ENCODE peak calls at places on chromosomes 7 and 10, in four cellular contexts. C is A549, S is H1, J is K562. O is an unnamed sample.

GRCh38 chr10:74078037-74078436 is 72.6 kb downstream of the AP3M1 start:
- DNase-seq in C (no peak), S (no peak), J (no peak), O (no peak)

GRCh38 chr7:132424277-132424676 is 152.0 kb downstream of the PLXNA4 start:
- DNase-seq in C (no peak), S (no peak), J (no peak), O (no peak)

GRCh38 chr10:43452356-43452914 is 15.5 kb downstream of the ZNF487 start:
- DNase-seq in C (no peak), S (no peak), J (no peak), O (no peak)

GRCh38 chr10:44960098-44960480 is 487 bp downstream of the RASSF4 start:
- DNase-seq in C (no peak), S (no peak), J (no peak), O (no peak)

GRCh38 chr10:112446055-112446854 is 459 bp downstream of the ZDHHC6 start:
- DNase-seq in C (peak), S (no peak), J (peak), O (no peak)

GRCh38 chr7:134845461-134845860 is 66.0 kb downstream of the CALD1 start:
- DNase-seq in C (peak), S (no peak), J (peak), O (peak)

GRCh38 chr10:125823663-125824251 is 411 bp downstream of the BCCIP start:
- DNase-seq in C (no peak), S (no peak), J (no peak), O (no peak)

GRCh38 chr7:106313456-106313891 is 28.7 kb upstream of the NAMPT start:
- DNase-seq in C (no peak), S (no peak), J (no peak), O (no peak)

GRCh38 chr10:31315453-31315852 is 3.6 kb upstream of the ZEB1 start:
- DNase-seq in C (no peak), S (no peak), J (no peak), O (no peak)

GRCh38 chr7:129412501-129412900 is 21.7 kb upstream of the STRIP2 start:
- DNase-seq in C (no peak), S (no peak), J (no peak), O (no peak)

GRCh38 chr10:69242844-69243212 is 22.7 kb downstream of the HKDC1 start:
- DNase-seq in C (no peak), S (no peak), J (no peak), O (no peak)

GRCh38 chr7:106979551-106980357 is 64.8 kb upstream of the PRKAR2B start:
- DNase-seq in C (no peak), S (peak), J (peak), O (no peak)

GRCh38 chr7:75869776-75870379 is 9.0 kb upstream of the RHBDD2 start:
- DNase-seq in C (no peak), S (no peak), J (no peak), O (no peak)

GRCh38 chr7:123770378-123770777 is 21.6 kb upstream of the WASL start:
- DNase-seq in C (peak), S (no peak), J (no peak), O (peak)

GRCh38 chr10:76719021-76719420 is 918.6 kb downstream of the KCNMA1 start:
- DNase-seq in C (no peak), S (no peak), J (no peak), O (no peak)

GRCh38 chr10:6385683-6386082 is 183.0 kb downstream of the PFKFB3 start:
- DNase-seq in C (no peak), S (no peak), J (no peak), O (no peak)

GRCh38 chr10:48550071-48550691 is 54.7 kb downstream of the ARHGAP22 start:
- DNase-seq in C (no peak), S (no peak), J (no peak), O (no peak)

GRCh38 chr10:83166344-83166743 is 973.0 kb upstream of the GHITM start:
- DNase-seq in C (no peak), S (peak), J (no peak), O (no peak)

GRCh38 chr7:121045090-121045489 is 56.6 kb downstream of the CPED1 start:
- DNase-seq in C (no peak), S (no peak), J (peak), O (no peak)

GRCh38 chr10:114550756-114551290 is 107.3 kb downstream of the ABLIM1 start:
- DNase-seq in C (peak), S (no peak), J (no peak), O (peak)

GRCh38 chr7:90604383-90604782 is 8.3 kb downstream of the CDK14 start:
- DNase-seq in C (no peak), S (no peak), J (no peak), O (no peak)

GRCh38 chr7:38296059-38296857 is 22.8 kb upstream of the TARP start:
- DNase-seq in C (no peak), S (no peak), J (no peak), O (no peak)

GRCh38 chr10:43862756-43863155 is 214.1 kb upstream of the ZNF32 start:
- DNase-seq in C (no peak), S (no peak), J (no peak), O (no peak)

GRCh38 chr10:21989453-21990154 is 13.9 kb downstream of the DNAJC1 start:
- DNase-seq in C (peak), S (peak), J (peak), O (peak)

GRCh38 chr7:74356589-74357315 is 67.5 kb downstream of the CLIP2 start:
- DNase-seq in C (no peak), S (no peak), J (no peak), O (no peak)

GRCh38 chr10:1514641-1515040 is 222.7 kb downstream of the ADARB2 start:
- DNase-seq in C (no peak), S (no peak), J (no peak), O (no peak)

GRCh38 chr7:36272567-36273269 is 116.9 kb upstream of the ANLN start:
- DNase-seq in C (no peak), S (no peak), J (no peak), O (peak)

GRCh38 chr10:2990764-2991163 is 76.6 kb upstream of the PFKP start:
- DNase-seq in C (no peak), S (no peak), J (no peak), O (peak)

GRCh38 chr7:117114272-117114671 is 161.0 kb downstream of the ST7 start:
- DNase-seq in C (no peak), S (no peak), J (no peak), O (no peak)

GRCh38 chr10:79024716-79025112 is 44.1 kb upstream of the ZMIZ1 start:
- DNase-seq in C (no peak), S (no peak), J (no peak), O (no peak)

GRCh38 chr7:151076863-151077704 is 3.5 kb downstream of the FASTK start:
- DNase-seq in C (peak), S (no peak), J (peak), O (no peak)

GRCh38 chr7:98213296-98213873 is 2.1 kb downstream of the BHLHA15 start:
- DNase-seq in C (no peak), S (no peak), J (no peak), O (no peak)

GRCh38 chr10:129921801-129922597 is 42.1 kb downstream of the EBF3 start:
- DNase-seq in C (no peak), S (no peak), J (no peak), O (no peak)

GRCh38 chr7:141158562-141158961 is 84.7 kb downstream of the TMEM178B start:
- DNase-seq in C (peak), S (no peak), J (no peak), O (no peak)

GRCh38 chr7:74656421-74656910 is 1.1 kb upstream of the GTF2I start:
- DNase-seq in C (peak), S (no peak), J (peak), O (peak)

GRCh38 chr10:12825255-12825654 is 176.3 kb downstream of the CCDC3 start:
- DNase-seq in C (no peak), S (no peak), J (no peak), O (no peak)

GRCh38 chr7:45973725-45974532 is 52.9 kb upstream of the IGFBP3 start:
- DNase-seq in C (no peak), S (no peak), J (no peak), O (peak)

GRCh38 chr7:25029075-25029474 is 49.1 kb upstream of the OSBPL3 start:
- DNase-seq in C (no peak), S (no peak), J (no peak), O (no peak)

GRCh38 chr7:2381227-2381626 is 22.2 kb upstream of the CHST12 start:
- DNase-seq in C (no peak), S (no peak), J (no peak), O (no peak)

GRCh38 chr7:2383543-2384274 is 19.7 kb upstream of the CHST12 start:
- DNase-seq in C (no peak), S (no peak), J (no peak), O (no peak)

GRCh38 chr7:2386964-2387669 is 16.3 kb upstream of the CHST12 start:
- DNase-seq in C (no peak), S (no peak), J (no peak), O (no peak)

GRCh38 chr7:2381881-2382509 is 21.4 kb upstream of the CHST12 start:
- DNase-seq in C (no peak), S (no peak), J (no peak), O (no peak)

GRCh38 chr7:2384354-2385243 is 18.8 kb upstream of the CHST12 start:
- DNase-seq in C (no peak), S (no peak), J (no peak), O (no peak)
- TF ChIP-seq MAFK in C (no peak), S (no peak), J (no peak), O (no peak)

DNA sequence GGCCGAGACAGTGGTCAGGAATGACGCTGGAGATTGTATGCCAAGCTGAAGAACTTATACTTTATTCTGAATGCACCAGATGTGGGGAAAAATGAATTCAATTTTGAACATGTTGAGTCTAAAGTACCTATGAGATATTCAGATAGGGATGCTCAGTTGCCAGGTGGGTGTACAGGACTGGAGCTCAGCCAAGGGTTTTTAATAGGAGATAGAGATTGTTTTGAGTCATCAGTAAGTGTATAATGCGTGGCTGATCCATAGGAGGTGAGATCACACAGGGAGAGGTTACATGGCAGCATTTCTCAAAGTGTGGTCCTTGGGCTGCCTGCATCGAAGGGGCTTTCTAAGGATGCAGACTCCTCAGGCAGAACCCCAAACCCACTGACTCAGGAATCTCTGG is 6.8 kb upstream of the HIPK2 start:
- DNase-seq in C (no peak), S (no peak), J (no peak), O (no peak)
- TF ChIP-seq JUN in C (no peak), S (no peak), J (no peak), O (no peak)

DNA sequence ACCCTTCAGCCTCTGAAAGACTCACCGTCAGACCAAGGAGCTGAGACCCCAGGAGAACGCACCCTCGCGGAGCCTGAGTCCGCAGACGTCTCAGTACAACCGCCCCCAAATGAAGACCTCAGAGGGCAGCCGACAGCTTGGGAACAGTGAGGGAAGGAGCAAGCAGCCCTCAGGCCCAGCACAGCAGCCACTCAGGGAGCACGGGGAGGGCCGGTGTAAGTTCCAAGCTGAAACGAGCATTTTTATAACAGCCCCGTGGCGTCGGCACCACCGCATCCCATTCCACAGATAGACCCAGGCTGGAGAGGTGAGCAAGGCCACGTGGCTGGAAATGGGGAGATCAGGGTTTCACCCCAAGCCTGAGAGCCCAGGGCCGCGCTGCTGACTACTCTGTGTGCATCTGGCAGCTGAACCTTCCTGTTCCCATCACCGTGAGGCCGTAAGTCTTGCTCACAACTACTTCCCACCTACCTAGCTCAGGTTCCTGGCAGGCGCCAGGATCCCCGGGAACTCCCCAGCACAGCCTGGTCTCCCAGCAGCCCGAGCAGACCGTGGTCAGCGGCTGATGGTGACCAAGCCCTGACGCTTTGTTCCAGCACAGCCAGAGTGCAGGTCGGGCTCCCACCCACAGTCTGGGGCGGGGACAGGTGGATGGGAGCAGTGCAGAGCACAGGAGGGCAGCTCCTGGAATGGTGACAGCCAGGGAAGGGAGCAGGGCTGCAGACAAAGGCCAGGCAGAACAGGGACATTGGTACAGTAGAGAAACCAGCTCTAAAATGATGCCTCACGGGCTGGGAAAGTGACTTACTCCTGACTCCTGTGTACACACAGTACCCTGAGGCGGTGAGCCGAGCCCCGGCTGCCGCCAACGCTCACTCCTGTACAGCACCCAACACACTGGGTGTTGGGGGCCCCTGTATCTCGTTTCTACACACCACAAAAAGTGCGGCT is 6.1 kb upstream of the NOM1 start:
- DNase-seq in C (no peak), S (no peak), J (no peak), O (no peak)
- TF ChIP-seq CHD2 in C (no peak), S (no peak), J (no peak), O (no peak)

GRCh38 chr10:132677905-132678298 is 108.0 kb downstream of the NKX6-2 start:
- DNase-seq in C (no peak), S (no peak), J (no peak), O (no peak)
- TF ChIP-seq MAFK in C (no peak), S (no peak), J (no peak), O (no peak)

GRCh38 chr10:132848306-132848705 is 62.4 kb upstream of the NKX6-2 start:
- DNase-seq in C (no peak), S (no peak), J (no peak), O (no peak)
- TF ChIP-seq JUN in C (no peak), S (no peak), J (no peak), O (no peak)

GRCh38 chr10:60430836-60431597 is 41.3 kb upstream of the ANK3 start:
- DNase-seq in C (no peak), S (no peak), J (no peak), O (no peak)

GRCh38 chr10:60433684-60434083 is 44.0 kb upstream of the ANK3 start:
- DNase-seq in C (no peak), S (no peak), J (no peak), O (no peak)

GRCh38 chr10:60429084-60429849 is 39.6 kb upstream of the ANK3 start:
- DNase-seq in C (no peak), S (no peak), J (no peak), O (no peak)

GRCh38 chr10:60430017-60430416 is 40.3 kb upstream of the ANK3 start:
- DNase-seq in C (no peak), S (no peak), J (no peak), O (no peak)

DNA sequence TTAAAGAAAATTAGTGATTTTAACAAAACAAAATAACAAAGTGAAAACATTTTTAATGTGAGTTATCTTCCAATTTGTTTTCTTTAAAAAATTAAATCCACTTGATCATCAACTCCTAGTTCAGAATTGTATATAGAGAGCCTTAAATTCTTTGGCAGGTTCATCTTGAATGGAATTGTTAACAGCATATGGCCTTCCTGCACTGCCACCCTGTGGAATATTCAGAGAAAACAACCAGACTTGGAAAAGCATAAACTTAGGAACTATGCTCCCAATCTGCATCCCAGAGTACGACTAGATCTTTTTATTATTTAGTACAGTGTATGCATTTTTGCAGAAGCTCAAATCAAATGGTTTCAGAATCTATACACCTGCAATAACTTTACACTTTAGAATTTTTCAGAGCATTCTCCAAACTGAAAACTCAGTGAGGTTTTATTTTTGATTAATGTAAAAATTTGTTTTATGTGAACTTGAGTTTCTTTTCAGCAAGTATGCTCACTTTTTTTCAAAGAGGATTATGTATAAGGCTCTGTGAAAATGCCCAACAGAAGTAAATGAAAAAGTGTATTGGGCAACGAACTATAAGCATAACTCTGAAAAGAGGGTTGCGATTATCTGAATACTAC is 44.9 kb upstream of the ANK3 start:
- DNase-seq in C (peak), S (no peak), J (peak), O (peak)
- TF ChIP-seq CHD2 in C (no peak), S (no peak), J (no peak), O (no peak)

GRCh38 chr7:66877577-66878300 is 43.3 kb upstream of the TMEM248 start:
- DNase-seq in C (no peak), S (no peak), J (no peak), O (no peak)

GRCh38 chr7:66886152-66886551 is 34.9 kb upstream of the TMEM248 start:
- DNase-seq in C (no peak), S (no peak), J (no peak), O (no peak)

GRCh38 chr7:66880009-66880554 is 40.9 kb upstream of the TMEM248 start:
- DNase-seq in C (no peak), S (no peak), J (no peak), O (no peak)

DNA sequence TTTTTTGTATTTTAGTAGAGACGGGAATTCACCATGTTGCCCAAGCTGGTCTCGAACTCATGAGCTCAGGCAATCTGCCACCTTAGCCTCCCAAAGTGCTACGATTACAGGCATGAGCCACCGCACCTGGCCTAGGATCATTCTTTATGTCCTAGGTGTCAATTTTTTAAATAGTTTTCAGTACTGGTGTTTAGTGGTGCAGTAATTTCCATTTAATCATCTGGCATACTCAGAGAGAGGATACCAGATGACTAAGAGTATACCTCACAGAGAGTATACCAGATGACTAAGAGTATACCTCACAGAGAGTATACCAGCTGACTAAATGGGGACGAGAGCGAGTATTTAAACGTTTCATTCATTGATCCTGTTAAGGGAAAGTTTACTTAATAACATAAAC is 37.3 kb upstream of the TMEM248 start:
- DNase-seq in C (no peak), S (no peak), J (no peak), O (no peak)
- TF ChIP-seq MAFK in C (no peak), S (no peak), J (no peak), O (no peak)

GRCh38 chr10:24153016-24153415 is 55.9 kb upstream of the KIAA1217 start:
- DNase-seq in C (no peak), S (no peak), J (no peak), O (no peak)
- TF ChIP-seq JUN in C (no peak), S (no peak), J (no peak), O (no peak)